ENCODE peak calls at places on chromosomes 11 and 22, in six cellular contexts. F is fibroblast of pulmonary artery, O is gastrocnemius medialis, X is mammary epithelial cell, U is astrocyte, B is tibial artery. S is an unnamed sample.

GRCh38 chr22:37212174-37212906 is at the start of gene SSTR3:
- DNase-seq in X (no peak), B (no peak), U (no peak), F (no peak), O (no peak), S (no peak)

GRCh38 chr11:4455439-4455838 is 6.3 kb downstream of the OR52K2 start:
- DNase-seq in F (no peak), U (no peak), B (peak), X (no peak), O (peak), S (no peak)

GRCh38 chr11:70641366-70641765 is 243.0 kb downstream of the CTTN start:
- DNase-seq in B (no peak), F (no peak), U (no peak), O (no peak), X (no peak), S (no peak)

GRCh38 chr11:21556936-21557335 is 635.9 kb upstream of the ANO5 start:
- DNase-seq in O (no peak), X (no peak), U (peak), B (no peak), F (no peak), S (no peak)

GRCh38 chr11:19715373-19715772 is 2.7 kb downstream of the NAV2 start:
- DNase-seq in B (no peak), U (peak), O (no peak), X (peak), F (peak), S (peak)

GRCh38 chr11:47917643-47918369 is 62.6 kb upstream of the PTPRJ start:
- DNase-seq in U (peak), O (peak), F (peak), B (peak), X (no peak), S (peak)

GRCh38 chr11:44007746-44008501 is 39.9 kb upstream of the ACCSL start:
- DNase-seq in U (no peak), B (peak), O (no peak), F (no peak), X (no peak), S (no peak)

GRCh38 chr11:66081505-66081904 is 11.4 kb downstream of the PACS1 start:
- DNase-seq in F (peak), U (peak), B (peak), O (peak), X (peak), S (no peak)

GRCh38 chr11:43399983-43400630 is 41.4 kb downstream of the TTC17 start:
- DNase-seq in X (no peak), F (no peak), B (no peak), O (no peak), U (no peak), S (no peak)

GRCh38 chr11:94539420-94539819 is 4.3 kb upstream of the FUT4 start:
- DNase-seq in F (no peak), X (no peak), O (no peak), U (no peak), B (no peak), S (no peak)

GRCh38 chr11:121338536-121338935 is 46.0 kb downstream of the SC5D start:
- DNase-seq in B (no peak), F (no peak), X (no peak), O (no peak), U (no peak), S (no peak)

GRCh38 chr11:70454197-70454767 is 56.0 kb downstream of the CTTN start:
- DNase-seq in F (no peak), X (no peak), B (no peak), U (no peak), O (no peak), S (no peak)

GRCh38 chr11:114278342-114279065 is 17.7 kb upstream of the NNMT start:
- DNase-seq in U (no peak), F (no peak), X (no peak), O (no peak), B (no peak), S (no peak)

GRCh38 chr11:69521461-69521860 is 40.0 kb downstream of the LINC01488 start:
- DNase-seq in B (no peak), O (no peak), U (no peak), F (no peak), X (no peak), S (no peak)

GRCh38 chr11:72781063-72781312 is 12.9 kb downstream of the STARD10 start:
- DNase-seq in B (no peak), X (no peak), O (no peak), U (no peak), F (no peak), S (no peak)

GRCh38 chr11:11218287-11218986 is 134.6 kb downstream of the CSNK2A3 start:
- DNase-seq in B (no peak), X (no peak), O (peak), U (no peak), F (no peak), S (no peak)

DNA sequence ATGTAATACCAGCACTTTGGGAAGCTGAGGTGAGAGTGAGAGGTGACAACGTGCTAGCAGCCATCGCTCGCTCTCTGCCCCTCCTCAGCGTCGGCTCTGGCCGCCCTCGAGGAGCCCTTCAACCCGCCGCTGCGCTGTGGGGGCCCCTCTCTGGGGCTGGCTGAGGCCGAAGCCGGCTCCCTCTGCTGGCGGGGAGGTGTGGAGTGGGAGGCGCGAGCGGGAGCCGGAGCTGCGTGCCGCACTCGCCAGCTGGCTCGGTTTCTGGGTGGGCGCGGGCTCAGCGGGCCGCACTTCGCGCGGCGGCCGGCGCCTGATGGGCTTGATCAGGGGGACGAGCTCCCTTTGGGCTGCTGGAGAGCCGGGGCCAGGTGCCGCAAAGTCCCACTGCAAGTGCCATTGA is 98.9 kb upstream of the UBASH3B start:
- DNase-seq in F (no peak), O (no peak), U (no peak), X (no peak), B (no peak), S (no peak)
- H3K4me3 ChIP-seq in F (no peak), O (no peak), U (no peak), X (no peak), B (no peak), S (peak)

GRCh38 chr22:39012525-39013516 is 1.2 kb upstream of the APOBEC3C start:
- DNase-seq in F (peak), O (no peak), X (no peak), U (no peak), B (no peak), S (no peak)

GRCh38 chr22:39021552-39022250 is 774 bp downstream of the APOBEC3D start:
- DNase-seq in O (no peak), F (no peak), U (no peak), B (no peak), X (no peak), S (no peak)

GRCh38 chr22:39016592-39016991 is 2.5 kb downstream of the APOBEC3C start:
- DNase-seq in F (no peak), B (no peak), U (no peak), O (no peak), X (no peak), S (no peak)

GRCh38 chr22:39013923-39014722 is at the start of gene APOBEC3C:
- DNase-seq in O (peak), B (peak), X (peak), U (peak), F (peak), S (peak)

GRCh38 chr22:39017596-39018365 is 3.1 kb upstream of the APOBEC3D start:
- DNase-seq in X (no peak), U (no peak), F (no peak), B (no peak), O (no peak), S (no peak)
- TF ChIP-seq CTCF in X (no peak), U (no peak), F (no peak), B (no peak), O (no peak), S (no peak)

GRCh38 chr22:45589556-45589955 is 82.1 kb upstream of the ATXN10 start:
- DNase-seq in O (no peak), F (no peak), B (no peak), X (no peak), U (no peak), S (no peak)
- H3K4me3 ChIP-seq in O (no peak), F (no peak), B (no peak), X (no peak), U (no peak), S (no peak)

DNA sequence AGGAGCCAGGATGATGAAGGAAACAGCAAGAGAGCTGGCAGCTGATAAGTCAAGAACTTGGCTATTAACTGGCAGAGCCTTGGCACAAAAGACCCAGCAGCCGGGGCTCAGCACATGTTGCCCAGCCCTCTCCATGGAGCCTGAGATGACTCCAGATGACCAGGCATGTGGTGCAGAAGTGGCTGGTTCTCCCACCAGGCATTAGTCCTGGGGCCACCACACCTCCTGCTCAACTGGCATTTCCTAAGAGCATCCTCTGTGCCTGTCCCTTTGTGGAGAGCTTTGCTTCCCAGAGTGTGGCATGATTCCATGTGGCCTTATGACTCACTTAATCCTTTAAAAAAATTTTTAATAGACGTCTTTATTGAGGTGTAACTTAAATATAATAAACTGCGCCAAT is 522.6 kb downstream of the MN1 start:
- DNase-seq in O (no peak), X (peak), B (no peak), F (no peak), U (no peak), S (peak)
- TF ChIP-seq CTCF in O (no peak), X (no peak), B (no peak), F (no peak), U (no peak), S (no peak)

GRCh38 chr11:130452171-130452570 is 3.7 kb downstream of the ADAMTS15 start:
- DNase-seq in O (no peak), B (no peak), U (no peak), X (no peak), F (no peak), S (no peak)
- H3K4me3 ChIP-seq in O (no peak), B (peak), U (no peak), X (no peak), F (peak), S (no peak)

GRCh38 chr11:17387811-17388210 is 648 bp downstream of the KCNJ11 start:
- DNase-seq in B (no peak), U (no peak), F (no peak), X (no peak), O (peak), S (no peak)

GRCh38 chr11:17391493-17392355 is 3.3 kb upstream of the KCNJ11 start:
- DNase-seq in F (no peak), O (no peak), B (no peak), U (no peak), X (no peak), S (no peak)

GRCh38 chr11:17389205-17389956 is 922 bp upstream of the KCNJ11 start:
- DNase-seq in X (peak), O (peak), B (peak), U (no peak), F (peak), S (no peak)

GRCh38 chr11:17388609-17389204 is at the start of gene KCNJ11:
- DNase-seq in O (peak), X (no peak), B (no peak), F (no peak), U (no peak), S (no peak)

DNA sequence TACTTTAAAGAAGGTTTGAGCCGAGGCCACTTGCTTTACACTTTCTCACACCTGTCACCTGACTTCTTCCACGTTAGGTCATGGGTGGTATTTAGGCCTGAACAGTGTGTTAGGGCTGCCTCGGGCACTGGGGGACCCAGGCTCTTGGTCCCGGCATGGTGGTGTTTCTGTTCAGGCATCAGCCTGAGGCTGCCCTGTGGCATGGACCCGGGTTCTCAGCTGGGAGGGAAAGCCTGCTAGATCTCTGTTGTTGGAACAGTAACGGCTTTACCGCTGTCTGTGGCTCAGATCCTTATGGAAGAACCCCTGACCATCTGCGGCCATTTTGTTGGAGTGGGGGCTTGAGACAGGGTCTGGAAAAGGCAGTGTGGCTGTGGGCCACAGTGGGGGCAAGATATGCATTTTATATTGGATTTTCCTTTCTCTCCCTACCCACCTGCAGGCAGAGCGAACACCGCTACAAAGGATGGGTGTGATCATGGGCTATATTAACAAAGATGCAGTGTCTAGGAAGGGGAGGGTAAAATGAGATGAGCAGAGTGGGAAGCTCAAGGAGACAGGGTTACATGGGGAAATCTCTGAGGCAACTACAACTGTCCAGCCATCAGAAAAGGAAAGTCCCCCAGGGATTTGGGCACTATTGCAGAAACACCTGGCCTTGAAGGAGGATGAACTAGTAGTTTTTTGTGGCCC is 1.6 kb upstream of the KCNJ11 start:
- DNase-seq in X (no peak), B (no peak), F (no peak), U (no peak), O (no peak), S (no peak)
- TF ChIP-seq CTCF in X (no peak), B (no peak), F (no peak), U (no peak), O (no peak), S (no peak)

GRCh38 chr11:934437-934950 is 8.8 kb downstream of the AP2A2 start:
- DNase-seq in X (no peak), O (no peak), B (no peak), U (no peak), F (no peak), S (no peak)
- H3K4me3 ChIP-seq in X (no peak), O (no peak), B (no peak), U (no peak), F (no peak), S (no peak)

GRCh38 chr11:87284306-87284705 is 246.6 kb downstream of the TMEM135 start:
- DNase-seq in U (no peak), O (no peak), B (no peak), F (no peak), X (no peak), S (no peak)

GRCh38 chr11:87280143-87280542 is 242.4 kb downstream of the TMEM135 start:
- DNase-seq in F (no peak), X (no peak), U (no peak), B (no peak), O (no peak), S (no peak)

GRCh38 chr11:87286338-87286737 is 248.6 kb downstream of the TMEM135 start:
- DNase-seq in U (no peak), X (no peak), O (no peak), F (no peak), B (no peak), S (no peak)

DNA sequence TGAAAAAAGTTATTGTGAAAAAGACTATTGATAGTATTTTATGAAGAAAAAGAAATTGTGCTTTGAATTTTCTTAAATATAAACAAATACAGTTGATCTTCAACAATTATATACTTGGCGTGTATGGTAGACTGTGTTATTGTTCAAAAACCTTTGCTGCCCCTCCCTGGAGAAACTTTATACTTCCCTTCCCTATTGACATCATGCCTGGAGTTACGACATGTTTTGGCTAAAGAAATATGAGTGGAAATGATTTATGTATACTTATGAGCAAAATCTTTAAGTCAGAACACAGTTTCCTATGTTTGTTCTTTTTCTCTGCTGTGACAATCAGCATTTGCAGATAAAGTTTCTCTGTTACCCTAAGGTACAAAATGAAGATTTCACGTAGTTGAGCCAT is 243.8 kb downstream of the TMEM135 start:
- DNase-seq in O (no peak), X (peak), B (no peak), F (peak), U (no peak), S (no peak)
- TF ChIP-seq CTCF in O (peak), X (no peak), B (peak), F (peak), U (no peak), S (peak)

DNA sequence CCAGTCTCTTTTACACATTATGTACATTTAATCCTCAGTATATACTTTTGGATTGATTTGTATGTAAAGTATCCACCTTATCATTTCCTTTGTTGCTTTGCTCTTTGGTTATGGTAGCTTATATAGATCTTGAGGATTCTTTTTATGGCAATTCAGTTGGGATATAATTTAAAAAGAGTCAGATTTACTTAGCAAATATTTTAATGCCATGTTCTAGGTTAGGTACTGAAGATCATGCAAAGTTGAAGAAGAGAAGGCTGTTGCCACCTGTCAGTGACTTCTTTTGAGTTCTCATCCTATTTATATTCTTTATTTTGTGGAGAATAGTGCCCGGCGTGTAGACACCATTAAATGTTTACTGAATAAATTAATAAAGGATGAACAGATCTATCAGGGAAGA is 279.7 kb downstream of the TMEM135 start:
- DNase-seq in U (no peak), O (no peak), F (no peak), B (no peak), X (no peak), S (no peak)
- H3K4me3 ChIP-seq in U (no peak), O (no peak), F (no peak), B (no peak), X (no peak), S (no peak)

DNA sequence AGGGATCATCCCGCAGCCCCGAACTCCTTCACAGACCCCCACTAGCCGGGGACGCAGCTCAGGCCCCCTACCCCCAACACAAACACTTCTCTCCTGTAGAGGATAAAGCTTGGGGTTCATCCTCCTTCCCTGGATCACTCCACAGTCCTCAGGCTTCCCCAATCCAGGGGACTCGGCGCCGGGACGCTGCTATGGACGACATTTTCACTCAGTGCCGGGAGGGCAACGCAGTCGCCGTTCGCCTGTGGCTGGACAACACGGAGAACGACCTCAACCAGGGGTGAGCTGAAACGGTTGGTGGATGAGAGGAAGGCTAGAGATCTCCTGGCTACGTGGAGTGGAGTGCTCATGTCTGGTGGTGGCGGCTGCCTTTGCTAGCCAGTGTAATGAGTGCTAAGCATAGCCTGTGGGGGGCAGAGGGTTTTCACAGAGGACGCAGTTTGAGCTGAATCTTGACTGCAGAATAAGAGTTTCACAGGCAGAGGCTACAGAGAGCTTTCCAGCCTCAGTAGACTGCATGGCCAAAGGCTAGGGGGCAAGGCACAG is 580 bp downstream of the ILK start:
- DNase-seq in O (no peak), X (peak), U (peak), B (peak), F (peak), S (no peak)
- TF ChIP-seq CTCF in O (peak), X (no peak), U (no peak), B (peak), F (peak), S (peak)